ENCODE peak calls at places on chromosomes 3 and 15, in nine cellular contexts. B is AG09319, J is fibroblast of lung, F is EL, M is sigmoid colon, V is NAMALWA, Y is GM03348, T is kidney epithelial cell, G is activated T-cell treated with anti-CD3 and anti-CD28 coated beads for 1 hour. Z is an unnamed sample.

GRCh38 chr15:25106209-25106608 is 151.4 kb downstream of the SNRPN start:
- DNase-seq in V (no peak), B (no peak), M (no peak), Y (no peak), T (no peak), G (no peak), F (no peak), J (no peak), Z (no peak)

GRCh38 chr3:194731496-194732073 is 45.9 kb downstream of the FAM43A start:
- DNase-seq in M (no peak), T (no peak), B (no peak), G (no peak), V (peak; percentile 56), F (no peak), Y (no peak), J (no peak), Z (no peak)

GRCh38 chr3:122691195-122691594 is 10.6 kb downstream of the PARP14 start:
- DNase-seq in G (no peak), J (peak; percentile 82), B (no peak), Y (no peak), M (no peak), F (peak; percentile 69), V (no peak), T (peak; percentile 72), Z (no peak)

GRCh38 chr3:194404365-194405140 is 5.5 kb upstream of the GP5 start:
- DNase-seq in G (peak; percentile 26), B (peak; percentile 31), Y (peak; percentile 40), M (no peak), J (peak; percentile 41), T (no peak), V (peak; percentile 73), F (peak; percentile 62), Z (peak; percentile 15)

GRCh38 chr3:102068327-102068726 is 219.0 kb downstream of the NFKBIZ start:
- DNase-seq in M (no peak), Y (no peak), T (peak; percentile 34), J (peak; percentile 7), G (no peak), F (no peak), B (no peak), V (no peak), Z (no peak)

GRCh38 chr3:136979684-136980083 is 21.9 kb downstream of the IL20RB start:
- DNase-seq in B (no peak), Y (no peak), G (no peak), V (no peak), F (peak; percentile 41), J (peak; percentile 55), M (no peak), T (peak; percentile 26), Z (no peak)

GRCh38 chr3:64650096-64650622 is 37.6 kb downstream of the ADAMTS9 start:
- DNase-seq in F (no peak), B (no peak), M (no peak), T (no peak), G (no peak), V (no peak), J (no peak), Y (no peak), Z (no peak)

GRCh38 chr3:174859756-174860155 is 622 bp downstream of the NAALADL2 start:
- DNase-seq in B (no peak), M (no peak), V (no peak), T (no peak), J (no peak), Y (no peak), F (no peak), G (no peak), Z (no peak)

GRCh38 chr3:69419276-69419675 is 33.4 kb upstream of the FRMD4B start:
- DNase-seq in B (no peak), Y (no peak), T (no peak), V (no peak), F (no peak), J (no peak), G (no peak), M (no peak), Z (no peak)

GRCh38 chr3:117356296-117356695 is 646.7 kb downstream of the TUSC7 start:
- DNase-seq in J (no peak), G (no peak), M (no peak), T (no peak), Y (no peak), F (no peak), V (no peak), B (no peak), Z (no peak)

GRCh38 chr15:90184119-90184785 is 16.9 kb upstream of the SEMA4B start:
- DNase-seq in B (no peak), V (peak; percentile 51), F (peak; percentile 57), M (peak; percentile 96), G (no peak), Y (peak; percentile 84), T (peak; percentile 63), J (peak; percentile 56), Z (no peak)

GRCh38 chr3:101695779-101696372 is 9.4 kb upstream of the RPL24 start:
- DNase-seq in M (no peak), T (no peak), Y (peak; percentile 16), F (peak; percentile 64), V (peak; percentile 86), B (no peak), J (peak; percentile 50), G (no peak), Z (no peak)

GRCh38 chr3:169143471-169143870 is 520.0 kb downstream of the MECOM start:
- DNase-seq in Y (no peak), J (no peak), B (no peak), G (no peak), M (no peak), V (no peak), T (no peak), F (no peak), Z (no peak)

GRCh38 chr3:169619793-169620192 is 43.7 kb downstream of the MECOM start:
- DNase-seq in F (no peak), B (no peak), M (no peak), J (no peak), V (peak; percentile 6), G (no peak), Y (no peak), T (no peak), Z (no peak)

GRCh38 chr15:40901053-40901443 is 6.8 kb downstream of the VPS18 start:
- DNase-seq in G (no peak), V (no peak), B (no peak), J (no peak), T (no peak), F (no peak), M (no peak), Y (no peak), Z (no peak)

GRCh38 chr3:167113466-167113865 is 266.6 kb downstream of the ZBBX start:
- DNase-seq in F (no peak), J (no peak), G (no peak), V (no peak), Y (no peak), M (no peak), T (no peak), B (no peak), Z (no peak)

GRCh38 chr3:146040630-146041029 is 120.4 kb downstream of the PLOD2 start:
- DNase-seq in T (no peak), B (no peak), Y (no peak), G (no peak), J (no peak), F (no peak), M (no peak), V (no peak), Z (no peak)

GRCh38 chr3:182636646-182637045 is 156.7 kb upstream of the ATP11B start:
- DNase-seq in J (peak; percentile 35), B (no peak), F (no peak), M (no peak), T (no peak), V (no peak), G (no peak), Y (no peak), Z (no peak)

GRCh38 chr3:42714151-42714852 is 11.7 kb upstream of the HHATL start:
- DNase-seq in V (no peak), G (no peak), T (no peak), F (no peak), Y (no peak), M (no peak), B (no peak), J (no peak), Z (no peak)

GRCh38 chr15:92821491-92822116 is 78.5 kb upstream of the CHD2 start:
- DNase-seq in G (no peak), J (peak; percentile 72), M (no peak), Y (no peak), T (no peak), B (no peak), V (no peak), F (no peak), Z (no peak)

GRCh38 chr3:79211588-79212359 is 556.0 kb downstream of the ROBO1 start:
- DNase-seq in V (no peak), F (no peak), T (no peak), J (no peak), G (no peak), M (no peak), Y (no peak), B (no peak), Z (no peak)

GRCh38 chr15:76165951-76166350 is 106.2 kb downstream of the TMEM266 start:
- DNase-seq in B (no peak), F (no peak), M (no peak), V (no peak), T (no peak), Y (no peak), G (no peak), J (no peak), Z (no peak)

GRCh38 chr3:177816667-177817208 is 619.5 kb upstream of the TBL1XR1 start:
- DNase-seq in V (no peak), Y (peak; percentile 51), F (peak; percentile 79), T (peak; percentile 83), M (no peak), B (no peak), J (peak; percentile 92), G (no peak), Z (no peak)

GRCh38 chr3:177596822-177597271 is 399.6 kb upstream of the TBL1XR1 start:
- DNase-seq in Y (no peak), B (no peak), G (no peak), V (no peak), T (peak; percentile 63), J (peak; percentile 67), M (peak; percentile 65), F (no peak), Z (no peak)

GRCh38 chr15:68186671-68187397 is 18.3 kb downstream of the CALML4 start:
- DNase-seq in M (no peak), V (no peak), T (no peak), J (peak; percentile 78), B (no peak), Y (peak; percentile 78), G (no peak), F (peak; percentile 33), Z (no peak)

GRCh38 chr3:40073310-40074007 is 236.0 kb upstream of the EIF1B start:
- DNase-seq in T (no peak), M (no peak), V (peak; percentile 10), G (no peak), Y (no peak), F (no peak), J (no peak), B (no peak), Z (no peak)

GRCh38 chr15:34699968-34700640 is 54.7 kb downstream of the GJD2 start:
- DNase-seq in F (no peak), V (no peak), B (no peak), J (peak; percentile 13), Y (no peak), M (no peak), T (no peak), G (no peak), Z (no peak)

GRCh38 chr15:51403072-51403878 is 61.8 kb downstream of the GLDN start:
- DNase-seq in F (peak; percentile 30), B (peak; percentile 10), V (peak; percentile 59), Y (peak; percentile 70), J (peak; percentile 36), T (no peak), M (no peak), G (no peak), Z (no peak)

GRCh38 chr3:123883656-123884257 is 375 bp downstream of the MYLK start:
- DNase-seq in V (no peak), J (peak; percentile 27), F (no peak), G (no peak), B (no peak), M (no peak), T (no peak), Y (peak; percentile 49), Z (no peak)

GRCh38 chr3:128470134-128470915 is 3.6 kb upstream of the DNAJB8 start:
- DNase-seq in Y (no peak), M (no peak), V (no peak), G (no peak), B (no peak), T (no peak), F (no peak), J (no peak), Z (no peak)

GRCh38 chr3:46733026-46733800 is 15.5 kb upstream of the PRSS50 start:
- DNase-seq in V (no peak), M (no peak), F (no peak), J (no peak), G (no peak), B (no peak), T (no peak), Y (no peak), Z (no peak)